ENCODE peak calls at places on chromosomes 16 and 17, in ten cellular contexts. D, B, U, G, M, L, Z, W, X and E are unnamed samples.
A peak's percentile ranks its signal among the peaks of the same experiment; 100 is the strongest.

GRCh38 chr17:81534157-81535006 is 6.2 kb downstream of the FSCN2 start:
- DNase-seq in L (no peak), Z (no peak), D (no peak), W (no peak), X (no peak), M (no peak), U (no peak), B (no peak), G (no peak), E (no peak)

GRCh38 chr17:54982399-54982798 is 13.8 kb downstream of the STXBP4 start:
- DNase-seq in W (no peak), G (no peak), U (no peak), D (no peak), L (no peak), B (peak; percentile 73), X (no peak), Z (no peak), M (no peak), E (peak; percentile 97)

GRCh38 chr16:371729-372521 is 1.6 kb upstream of the MRPL28 start:
- DNase-seq in D (no peak), M (no peak), B (no peak), L (no peak), Z (no peak), W (no peak), G (no peak), X (no peak), U (no peak), E (no peak)

GRCh38 chr16:53736297-53736696 is 32.3 kb downstream of the FTO start:
- DNase-seq in W (no peak), M (no peak), Z (no peak), G (no peak), X (no peak), D (no peak), U (no peak), B (no peak), L (no peak), E (no peak)

GRCh38 chr17:9032583-9032982 is 11.3 kb downstream of the NTN1 start:
- DNase-seq in U (no peak), B (no peak), X (no peak), Z (no peak), G (no peak), W (no peak), L (no peak), D (no peak), M (no peak), E (no peak)

GRCh38 chr16:50309527-50310307 is 43.4 kb downstream of the ADCY7 start:
- DNase-seq in B (no peak), M (peak; percentile 33), X (no peak), U (no peak), Z (no peak), L (no peak), G (no peak), W (peak; percentile 35), D (no peak), E (no peak)

GRCh38 chr17:50642722-50643656 is 8.3 kb downstream of the ABCC3 start:
- DNase-seq in D (no peak), W (no peak), L (no peak), X (no peak), Z (no peak), U (no peak), B (no peak), G (no peak), M (no peak), E (no peak)

GRCh38 chr16:84885024-84885910 is 65.5 kb downstream of the CRISPLD2 start:
- DNase-seq in U (no peak), D (no peak), W (no peak), Z (no peak), B (no peak), G (no peak), M (no peak), X (no peak), L (no peak), E (peak; percentile 28)

GRCh38 chr17:65537845-65538678 is 23.4 kb downstream of the AXIN2 start:
- DNase-seq in G (peak; percentile 75), W (no peak), U (peak; percentile 26), M (no peak), Z (no peak), B (no peak), L (no peak), D (no peak), X (peak; percentile 21), E (no peak)

GRCh38 chr17:80902197-80903019 is 89.2 kb upstream of the CHMP6 start:
- DNase-seq in G (no peak), Z (no peak), L (no peak), U (no peak), D (no peak), B (no peak), W (no peak), M (no peak), X (no peak), E (no peak)

GRCh38 chr16:53099318-53100130 is 44.7 kb downstream of the CHD9 start:
- DNase-seq in M (peak; percentile 83), X (peak; percentile 53), B (peak; percentile 94), U (peak; percentile 9), D (peak; percentile 50), L (peak; percentile 75), G (peak; percentile 9), Z (peak; percentile 81), W (peak; percentile 100), E (peak; percentile 93)

GRCh38 chr16:31061126-31061812 is 12.8 kb downstream of the ZNF668 start:
- DNase-seq in X (no peak), L (no peak), D (no peak), Z (no peak), M (no peak), B (no peak), G (no peak), U (no peak), W (no peak), E (no peak)

GRCh38 chr16:20838250-20838649 is 31.9 kb downstream of the REXO5 start:
- DNase-seq in B (no peak), L (no peak), W (no peak), D (no peak), U (no peak), X (no peak), G (no peak), M (no peak), Z (no peak), E (no peak)

GRCh38 chr16:25841776-25842175 is 150.0 kb downstream of the HS3ST4 start:
- DNase-seq in B (no peak), U (no peak), M (no peak), X (no peak), W (peak; percentile 1), G (no peak), Z (no peak), D (no peak), L (peak; percentile 35), E (no peak)

GRCh38 chr17:11241611-11242226 is 706 bp downstream of the SHISA6 start:
- DNase-seq in W (no peak), D (no peak), Z (no peak), L (no peak), U (no peak), G (no peak), B (no peak), X (no peak), M (no peak), E (no peak)

GRCh38 chr17:61310611-61311010 is 89.0 kb upstream of the TBX2 start:
- DNase-seq in D (no peak), Z (no peak), B (peak; percentile 53), L (no peak), X (no peak), U (no peak), M (peak; percentile 27), W (no peak), G (no peak), E (no peak)

GRCh38 chr17:418421-418751 is 65.8 kb upstream of the RPH3AL start:
- DNase-seq in M (no peak), X (no peak), D (no peak), G (peak; percentile 76), B (no peak), U (no peak), W (no peak), Z (no peak), L (no peak), E (no peak)

GRCh38 chr17:45782889-45783592 is 1.1 kb upstream of the CRHR1 start:
- DNase-seq in D (peak; percentile 61), X (peak; percentile 13), W (peak; percentile 48), Z (peak; percentile 23), U (peak; percentile 26), L (peak; percentile 85), G (peak; percentile 12), B (no peak), M (peak; percentile 52), E (no peak)

GRCh38 chr16:49800876-49801275 is 55.0 kb downstream of the ZNF423 start:
- DNase-seq in W (no peak), U (no peak), L (no peak), G (no peak), X (no peak), M (no peak), D (no peak), Z (no peak), B (no peak), E (no peak)

GRCh38 chr16:73713301-73713700 is 583.3 kb upstream of the PSMD7 start:
- DNase-seq in B (no peak), G (no peak), Z (no peak), L (peak; percentile 22), U (no peak), X (no peak), D (no peak), W (peak; percentile 32), M (no peak), E (no peak)

GRCh38 chr17:40063034-40063765 is 435 bp downstream of the THRA start:
- DNase-seq in U (no peak), W (peak; percentile 16), L (no peak), X (peak; percentile 23), M (no peak), Z (no peak), D (peak; percentile 55), G (no peak), B (peak; percentile 61), E (peak; percentile 49)

GRCh38 chr16:1029259-1029545 is 43.3 kb upstream of the SSTR5 start:
- DNase-seq in Z (no peak), G (no peak), L (no peak), X (no peak), M (no peak), W (no peak), U (no peak), B (no peak), D (no peak), E (no peak)

GRCh38 chr17:3812771-3813170 is 11.8 kb upstream of the ITGAE start:
- DNase-seq in B (no peak), M (no peak), U (no peak), X (no peak), L (no peak), W (no peak), G (no peak), Z (no peak), D (no peak), E (no peak)

GRCh38 chr17:10871914-10872313 is 34.0 kb upstream of the PIRT start:
- DNase-seq in U (no peak), B (no peak), G (no peak), X (no peak), Z (no peak), L (no peak), D (no peak), M (no peak), W (peak; percentile 34), E (no peak)

GRCh38 chr17:29376667-29377268 is 13.4 kb upstream of the TAOK1 start:
- DNase-seq in G (no peak), D (no peak), M (peak; percentile 76), X (no peak), Z (no peak), W (no peak), U (no peak), L (peak; percentile 49), B (peak; percentile 92), E (peak; percentile 95)

GRCh38 chr17:60817187-60817586 is 139.5 kb downstream of the BCAS3 start:
- DNase-seq in W (no peak), G (no peak), B (peak; percentile 87), L (no peak), U (no peak), Z (no peak), M (peak; percentile 49), D (no peak), X (no peak), E (peak; percentile 84)

GRCh38 chr17:5618511-5618910 is 34.2 kb upstream of the NLRP1 start:
- DNase-seq in M (no peak), G (no peak), B (no peak), X (no peak), W (no peak), D (no peak), Z (no peak), L (no peak), U (no peak), E (no peak)

GRCh38 chr17:34318474-34318873 is 761 bp upstream of the CCL8 start:
- DNase-seq in W (no peak), B (no peak), Z (no peak), D (no peak), L (no peak), X (no peak), U (no peak), G (no peak), M (no peak), E (no peak)